ENCODE peak calls at places on chromosomes 3 and 15, in seven cellular contexts. N is HCT116, D is esophagus muscularis mucosa, L is transverse colon, X is HepG2, F is K562, O is sigmoid colon. Y is an unnamed sample.

GRCh38 chr3:135966349-135966695 is 794 bp downstream of the PPP2R3A start:
- DNase-seq in N (no peak), D (no peak), L (no peak), X (no peak), F (no peak), O (no peak), Y (peak)

GRCh38 chr3:178306427-178307115 is 229.7 kb upstream of the KCNMB2 start:
- DNase-seq in N (no peak), D (no peak), L (no peak), X (no peak), F (no peak), O (no peak), Y (no peak)

GRCh38 chr3:37114251-37115145 is 59.9 kb downstream of the LRRFIP2 start:
- DNase-seq in N (no peak), D (no peak), L (no peak), X (no peak), F (no peak), O (no peak), Y (no peak)

GRCh38 chr15:67067161-67067853 is 1.9 kb downstream of the SMAD3 start:
- DNase-seq in N (no peak), D (no peak), L (no peak), X (no peak), F (peak), O (no peak), Y (no peak)

GRCh38 chr3:172980849-172981248 is 160.2 kb downstream of the SPATA16 start:
- DNase-seq in N (no peak), D (no peak), L (no peak), X (no peak), F (peak), O (no peak), Y (no peak)

GRCh38 chr15:89068325-89068784 is 19.9 kb upstream of the ABHD2 start:
- DNase-seq in N (no peak), D (no peak), L (no peak), X (no peak), F (peak), O (no peak), Y (peak)

GRCh38 chr15:52822475-52822874 is 32.3 kb upstream of the ONECUT1 start:
- DNase-seq in N (no peak), D (no peak), L (no peak), X (no peak), F (no peak), O (no peak), Y (no peak)

GRCh38 chr3:142931222-142931621 is 32.3 kb downstream of the PAQR9 start:
- DNase-seq in N (no peak), D (peak), L (peak), X (peak), F (no peak), O (no peak), Y (peak)

GRCh38 chr15:42490246-42490742 is 647 bp downstream of the ZNF106 start:
- DNase-seq in N (no peak), D (no peak), L (no peak), X (no peak), F (no peak), O (no peak), Y (no peak)

GRCh38 chr15:52113246-52113645 is 671 bp upstream of the BCL2L10 start:
- DNase-seq in N (no peak), D (no peak), L (no peak), X (no peak), F (no peak), O (no peak), Y (no peak)

GRCh38 chr3:29285356-29286070 is 4.6 kb downstream of the RBMS3 start:
- DNase-seq in N (no peak), D (no peak), L (no peak), X (no peak), F (no peak), O (no peak), Y (no peak)
- TF ChIP-seq POLR2AphosphoS5 in N (no peak), D (no peak), L (no peak), X (no peak), F (no peak), O (no peak), Y (no peak)

DNA sequence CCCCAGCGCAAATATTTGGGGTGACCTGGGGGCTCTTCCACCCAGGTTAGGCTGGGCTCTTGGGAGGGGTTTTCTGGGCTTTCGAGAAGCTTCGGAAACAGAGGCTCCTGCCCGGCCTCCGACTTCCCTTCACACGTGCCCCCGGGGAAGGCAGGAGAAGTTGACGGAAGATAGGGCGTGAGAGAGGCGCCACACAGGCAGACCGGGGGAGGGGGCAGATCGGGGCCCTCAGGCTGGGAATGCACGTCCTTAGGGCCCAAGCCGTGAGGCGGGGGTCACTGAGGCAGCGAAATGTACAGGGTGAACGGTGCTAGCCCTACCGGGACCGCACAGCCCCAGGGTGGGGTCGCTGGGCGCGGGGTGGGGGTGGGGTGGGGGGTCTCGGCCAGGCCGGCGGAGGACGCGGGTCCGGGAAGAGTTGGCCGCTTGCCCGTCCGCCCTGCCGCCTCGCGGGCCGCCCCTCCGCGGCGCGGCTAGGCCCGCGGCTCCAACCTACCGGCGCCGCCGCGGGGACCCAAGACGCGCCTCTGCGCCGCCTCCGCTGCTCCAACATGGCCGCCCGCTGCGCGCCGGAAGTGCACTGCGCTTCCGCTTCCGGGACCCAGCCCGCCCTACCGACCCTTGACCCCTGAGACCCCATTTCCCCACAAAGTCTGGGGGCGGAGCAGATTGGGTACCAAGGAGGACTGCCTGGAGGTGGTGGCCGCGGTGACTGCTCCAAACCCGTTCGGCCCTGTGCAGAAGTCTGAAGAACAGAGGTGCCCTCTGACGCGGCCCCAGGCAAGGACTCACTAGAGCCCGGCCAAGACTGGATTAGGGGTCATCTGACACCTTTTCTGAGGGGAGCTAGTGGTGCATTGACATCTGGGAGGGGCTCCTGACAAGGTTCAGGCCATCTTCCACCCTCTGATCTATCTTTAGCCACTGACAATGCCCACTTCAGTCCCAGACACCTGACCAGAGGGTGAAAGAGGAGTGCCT is at the start of gene CCDC71:
- DNase-seq in N (peak), D (no peak), L (peak), X (peak), F (peak), O (peak), Y (peak)
- TF ChIP-seq POLR2A in N (peak), D (peak), L (no peak), X (peak), F (peak), O (no peak), Y (peak)

GRCh38 chr3:64187065-64187959 is 38.0 kb downstream of the PRICKLE2 start:
- DNase-seq in N (no peak), D (no peak), L (peak), X (peak), F (no peak), O (peak), Y (no peak)
- TF ChIP-seq POLR2AphosphoS5 in N (no peak), D (peak), L (peak), X (no peak), F (no peak), O (peak), Y (no peak)

DNA sequence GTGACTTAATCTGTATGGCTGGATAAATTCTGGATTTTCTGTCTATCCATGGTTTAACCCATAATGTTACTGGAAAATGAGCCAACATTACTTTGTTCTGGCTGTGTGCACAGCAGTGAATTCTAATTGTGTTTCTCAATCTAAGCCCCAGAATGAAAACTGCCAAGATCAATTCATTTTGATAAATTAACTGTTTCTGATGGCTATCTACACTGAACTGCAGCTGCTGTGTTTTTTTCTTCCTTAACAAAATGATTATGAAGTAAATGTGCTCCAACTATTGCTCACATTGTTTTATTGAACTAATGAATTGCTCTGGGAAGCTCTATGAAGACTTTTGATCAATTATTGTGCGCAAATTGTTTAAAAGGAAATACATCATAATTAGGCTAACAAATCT is 35.7 kb upstream of the CPB1 start:
- DNase-seq in N (no peak), D (no peak), L (no peak), X (no peak), F (no peak), O (no peak), Y (no peak)
- TF ChIP-seq POLR2A in N (no peak), D (no peak), L (no peak), X (no peak), F (no peak), O (no peak), Y (no peak)

GRCh38 chr15:37107754-37108724 is 7.7 kb upstream of the MEIS2 start:
- DNase-seq in N (no peak), D (no peak), L (no peak), X (no peak), F (no peak), O (no peak), Y (no peak)
- TF ChIP-seq POLR2AphosphoS5 in N (no peak), D (no peak), L (no peak), X (no peak), F (no peak), O (no peak), Y (no peak)

DNA sequence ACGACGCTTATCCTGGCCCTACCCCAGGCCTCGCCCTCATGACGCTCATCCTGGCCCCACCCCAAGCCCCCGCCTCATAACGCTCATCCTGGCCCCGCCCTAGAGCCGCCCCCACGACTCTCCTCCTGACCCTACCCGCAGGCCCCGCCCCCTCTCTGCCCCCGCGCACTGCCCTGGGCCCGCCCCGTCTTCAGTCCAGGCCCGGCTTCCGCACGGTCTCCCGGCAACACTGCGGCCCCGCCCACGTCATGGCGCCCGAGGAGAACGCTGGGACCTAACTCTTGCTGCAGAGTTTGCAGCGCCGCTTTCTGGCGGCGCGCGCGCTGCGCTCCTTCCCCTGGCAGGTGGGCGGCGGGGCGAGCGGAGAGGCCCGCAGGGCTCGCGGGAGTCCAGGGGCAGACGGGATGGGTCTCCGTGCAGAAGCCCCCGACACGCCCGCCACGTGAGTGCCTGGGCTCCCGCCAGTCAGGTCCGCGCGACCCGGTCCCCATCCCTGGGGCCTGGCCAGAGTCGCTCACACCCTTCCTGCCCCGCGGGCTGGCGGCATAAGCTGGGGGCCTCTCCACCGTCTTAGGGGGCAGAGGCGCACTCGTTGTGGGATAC is 52.5 kb upstream of the ROPN1B start:
- DNase-seq in N (peak), D (peak), L (peak), X (peak), F (peak), O (no peak), Y (peak)
- TF ChIP-seq POLR2A in N (no peak), D (no peak), L (peak), X (no peak), F (peak), O (no peak), Y (peak)

GRCh38 chr3:134354612-134355275 is 19.5 kb downstream of the AMOTL2 start:
- DNase-seq in N (no peak), D (no peak), L (no peak), X (no peak), F (no peak), O (peak), Y (no peak)
- TF ChIP-seq POLR2AphosphoS5 in N (no peak), D (no peak), L (no peak), X (no peak), F (no peak), O (peak), Y (no peak)

Y was measured in GM12892.